ENCODE peak calls at places on chromosomes 2 and 18, in five cellular contexts. V is neuronal stem cell, Q is H9, F is IMR-90, L is mesenchymal stem cell. O is an unnamed sample. For H3K27me3, the result is how much of the 10 kb centered on the place peaks cover.

GRCh38 chr2:204494681-204495080 is 50.6 kb upstream of the PARD3B start:
- DNase-seq in Q (no peak), F (no peak), V (no peak), L (no peak), O (no peak)

GRCh38 chr2:73008261-73009159 is 63.0 kb downstream of the SFXN5 start:
- DNase-seq in V (no peak), Q (no peak), L (no peak), F (no peak), O (no peak)

GRCh38 chr18:51350081-51350480 is 152.6 kb upstream of the MEX3C start:
- DNase-seq in L (no peak), F (no peak), V (no peak), Q (no peak), O (no peak)

GRCh38 chr2:236083934-236084333 is 84.3 kb downstream of the GBX2 start:
- DNase-seq in V (no peak), L (no peak), F (no peak), Q (no peak), O (no peak)

GRCh38 chr2:6352906-6353515 is 512.7 kb downstream of the CMPK2 start:
- DNase-seq in V (peak), L (peak), Q (peak), F (peak), O (peak)

GRCh38 chr18:73614812-73615211 is 532.8 kb downstream of the FBXO15 start:
- DNase-seq in V (no peak), L (peak), Q (no peak), F (peak), O (no peak)

GRCh38 chr18:10475633-10476388 is 21.4 kb downstream of the APCDD1 start:
- DNase-seq in F (no peak), V (no peak), L (no peak), Q (no peak), O (no peak)

GRCh38 chr18:4271952-4272351 is 183.2 kb downstream of the DLGAP1 start:
- DNase-seq in L (no peak), F (no peak), V (no peak), Q (no peak), O (no peak)

GRCh38 chr18:61551586-61551985 is 218.4 kb downstream of the CDH20 start:
- DNase-seq in F (peak), L (peak), V (peak), Q (peak), O (peak)

GRCh38 chr18:47772374-47773248 is 157.8 kb downstream of the SMAD2 start:
- DNase-seq in V (peak), Q (peak), F (peak), L (peak), O (peak)

GRCh38 chr18:49525981-49526380 is 35.9 kb upstream of the LIPG start:
- DNase-seq in L (no peak), F (no peak), V (no peak), Q (no peak), O (no peak)

GRCh38 chr2:170190172-170190571 is 12.2 kb downstream of the MYO3B start:
- DNase-seq in L (no peak), V (no peak), Q (no peak), F (no peak), O (no peak)

GRCh38 chr2:101737478-101738240 is 40.2 kb downstream of the MAP4K4 start:
- DNase-seq in Q (no peak), V (no peak), L (no peak), F (no peak), O (no peak)

GRCh38 chr2:17196380-17196779 is 321.9 kb downstream of the RAD51AP2 start:
- DNase-seq in F (no peak), L (no peak), V (no peak), Q (no peak), O (no peak)

GRCh38 chr2:174341301-174341994 is 6.7 kb downstream of the SP9 start:
- DNase-seq in Q (peak), F (peak), L (peak), V (peak), O (peak)

GRCh38 chr18:37445368-37445767 is 120.2 kb downstream of the CELF4 start:
- DNase-seq in V (no peak), Q (no peak), L (no peak), F (no peak), O (peak)

GRCh38 chr2:100130595-100131391 is 11.6 kb downstream of the AFF3 start:
- DNase-seq in F (no peak), Q (no peak), V (no peak), L (no peak), O (no peak)

GRCh38 chr18:49570836-49571235 is 9.0 kb downstream of the LIPG start:
- DNase-seq in L (no peak), V (no peak), Q (no peak), F (no peak), O (no peak)

GRCh38 chr2:111978452-111979170 is 76.5 kb upstream of the TMEM87B start:
- DNase-seq in Q (no peak), V (no peak), L (no peak), F (no peak), O (no peak)

GRCh38 chr2:20666364-20667150 is at the start of gene GDF7:
- DNase-seq in L (peak), F (no peak), Q (peak), V (no peak), O (peak)
- H3K18ac ChIP-seq in L (peak), F (no peak), Q (no peak), V (peak), O (no peak)

DNA sequence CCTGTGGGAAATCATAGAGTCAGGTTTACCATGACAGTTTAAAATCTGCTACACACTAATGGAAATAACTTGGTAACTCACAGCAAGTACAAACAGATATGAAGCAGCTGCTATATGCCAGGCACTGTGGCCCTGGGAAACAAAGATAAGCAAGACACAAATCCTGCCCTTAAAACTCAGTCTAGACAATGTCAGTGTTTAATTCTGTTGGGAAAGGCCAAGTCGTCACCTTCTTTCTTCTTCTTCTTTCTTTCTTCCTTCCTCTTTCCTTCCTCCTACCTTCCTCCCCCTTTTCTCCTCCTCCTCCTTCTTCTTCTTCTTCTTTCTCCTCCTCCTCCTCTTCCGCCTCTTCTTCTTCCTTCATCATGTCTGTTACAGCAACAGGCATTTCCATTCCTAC is 26.8 kb downstream of the PLEK start:
- DNase-seq in F (no peak), Q (no peak), L (no peak), V (no peak), O (no peak)
- H3K27me3 ChIP-seq in F (half or more), Q (under half), L (under half), V (under half), O (under half)

GRCh38 chr2:28387082-28387960 is 5.3 kb upstream of the FOSL2 start:
- DNase-seq in L (no peak), F (peak), V (no peak), Q (no peak), O (no peak)
- H4K8ac ChIP-seq in L (no peak), F (peak), V (no peak), Q (no peak), O (no peak)

DNA sequence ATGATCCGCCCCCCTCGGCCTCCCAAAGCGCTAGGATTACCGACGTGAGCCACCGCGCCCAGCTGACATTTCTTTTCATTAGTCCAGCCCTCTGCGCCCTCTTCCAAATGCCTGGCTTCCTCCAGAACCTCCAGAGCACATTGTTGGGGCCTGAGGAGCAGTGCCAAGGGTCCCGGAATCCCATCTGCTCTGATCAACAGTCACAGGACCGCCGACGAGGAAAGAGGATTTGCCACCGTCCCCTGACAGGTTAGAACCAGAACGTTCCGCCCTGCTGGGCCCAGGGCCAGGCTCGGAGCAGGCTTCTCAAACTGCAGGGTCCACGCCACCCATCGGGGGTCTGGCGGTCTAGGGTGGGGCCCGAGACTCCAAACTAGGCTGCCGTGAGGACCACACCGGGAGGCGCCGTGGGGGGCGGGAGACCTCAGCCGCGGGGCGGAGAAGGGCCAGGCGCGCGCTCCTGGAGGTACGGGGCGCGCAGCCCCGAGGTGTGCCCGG is 36.9 kb upstream of the ITM2C start:
- DNase-seq in F (no peak), Q (no peak), L (no peak), V (no peak), O (no peak)
- H3K18ac ChIP-seq in F (no peak), Q (no peak), L (no peak), V (no peak), O (no peak)

DNA sequence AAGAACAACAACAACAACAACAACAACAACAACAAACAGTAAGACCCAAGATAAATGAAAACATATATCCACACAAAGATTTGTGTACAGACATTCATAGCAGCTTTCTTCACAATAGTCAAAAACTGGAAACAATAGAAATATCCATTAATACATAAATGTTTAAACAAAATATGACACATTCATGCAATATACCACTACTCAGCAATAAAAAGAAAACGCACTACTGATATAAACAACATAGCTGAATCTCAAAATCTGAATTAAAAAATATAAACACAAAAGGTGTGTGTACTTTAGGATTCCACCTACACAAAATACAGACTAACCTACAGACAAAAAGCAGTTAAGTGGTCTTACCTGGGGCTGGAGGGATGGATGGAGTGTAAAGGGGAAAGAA is 42.1 kb downstream of the DOK1 start:
- DNase-seq in V (no peak), Q (no peak), L (no peak), F (no peak), O (no peak)
- H3K27me3 ChIP-seq in V (under half), Q (under half), L (under half), F (under half), O (under half)

DNA sequence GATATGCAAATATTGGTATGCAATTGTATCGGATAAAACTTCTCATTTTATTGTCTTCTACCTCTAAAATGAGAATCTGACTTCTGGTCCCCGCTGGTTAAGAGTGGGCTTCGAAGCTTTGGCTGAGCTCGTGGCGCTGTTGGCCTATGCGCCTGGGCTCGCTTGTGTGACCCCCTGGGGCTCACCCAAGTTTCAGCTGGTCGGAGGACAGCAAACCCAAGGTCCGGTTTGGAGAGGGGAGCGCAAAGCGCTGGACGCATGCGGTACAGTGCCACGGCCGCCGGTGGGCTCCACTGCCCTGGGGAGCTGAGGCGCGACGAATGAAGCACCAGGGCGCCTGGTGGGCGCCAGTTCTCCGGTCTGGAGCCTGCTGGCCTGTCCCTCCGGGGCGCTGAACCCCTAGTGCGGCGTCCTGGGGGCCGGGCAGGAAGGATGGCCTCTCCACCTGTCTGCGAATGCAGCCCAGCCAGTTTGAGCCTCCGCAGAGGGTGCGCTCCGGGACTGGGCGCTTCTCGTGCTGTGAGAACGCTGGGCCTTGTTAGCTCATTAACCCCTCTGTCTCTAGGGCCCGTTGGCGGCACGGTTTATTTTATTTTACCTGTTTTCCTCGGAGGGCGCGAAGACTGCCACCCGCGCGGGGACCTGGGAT is 10.3 kb downstream of the MEIS1 start:
- DNase-seq in Q (peak), F (no peak), V (no peak), L (peak), O (peak)
- H4K8ac ChIP-seq in Q (no peak), F (peak), V (no peak), L (peak), O (no peak)

GRCh38 chr2:116749994-116750393 is 1064.5 kb upstream of the DDX18 start:
- DNase-seq in F (no peak), L (no peak), V (no peak), Q (no peak), O (no peak)

DNA sequence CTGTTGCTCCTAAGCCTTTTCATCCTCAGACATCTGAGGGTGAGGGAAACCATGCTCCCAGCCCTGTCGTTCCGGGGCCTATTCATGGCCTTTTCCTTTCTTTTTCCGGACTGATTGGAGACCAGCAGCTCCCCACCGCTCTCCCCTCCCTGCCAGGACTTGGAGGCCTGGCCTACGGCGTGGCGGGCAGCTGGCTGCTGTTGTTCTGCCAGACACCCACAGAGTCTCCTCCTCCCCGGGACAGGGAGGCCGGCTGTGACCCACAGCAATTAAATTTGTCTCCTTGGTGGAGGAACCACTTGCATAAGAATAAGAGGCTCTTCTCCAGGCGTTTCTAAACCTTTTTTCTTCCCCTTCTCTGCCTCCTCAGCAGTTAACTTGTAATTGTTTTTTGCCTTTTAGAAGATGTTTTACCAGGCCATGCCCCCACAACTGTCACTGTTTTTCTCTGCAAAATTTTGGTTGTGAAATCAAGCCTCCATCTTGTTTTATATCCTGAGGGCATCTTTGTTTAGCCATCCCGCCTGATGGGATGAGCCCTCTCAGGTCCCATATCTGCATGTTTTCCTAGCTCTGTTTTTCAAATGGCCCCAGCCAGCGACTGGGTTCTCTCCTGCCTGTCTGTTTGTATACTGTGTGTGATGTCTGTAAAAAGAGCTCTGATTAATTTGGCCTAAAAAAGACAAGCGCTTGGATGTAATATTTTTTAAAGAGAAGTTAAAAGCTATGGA is 1060.0 kb upstream of the DDX18 start:
- DNase-seq in F (no peak), Q (peak), L (no peak), V (peak), O (peak)
- H3K18ac ChIP-seq in F (no peak), Q (no peak), L (peak), V (peak), O (no peak)

GRCh38 chr18:22349317-22349898 is 68.3 kb downstream of the CTAGE1 start:
- DNase-seq in L (peak), V (no peak), Q (no peak), F (no peak), O (no peak)
- H3K27me3 ChIP-seq in L (under half), V (half or more), Q (under half), F (under half), O (under half)